ENCODE peak calls at places on chromosome 6, in nine cellular contexts. One of them, this sample, is unnamed.

GRCh38 chr6:122069933-122070332 is 329.5 kb upstream of the HSF2 start:
- DNase-seq in WTC11: no peak
- DNase-seq in H1: no peak
- DNase-seq in A549: no peak
- DNase-seq in K562: no peak
- DNase-seq in HCT116: no peak
- DNase-seq in endothelial cell of umbilical vein: no peak
- DNase-seq in HepG2: no peak
- DNase-seq in GM12878: no peak
- DNase-seq in this sample: no peak

GRCh38 chr6:7996538-7997225 is 67.5 kb downstream of the BLOC1S5 start:
- DNase-seq in GM12878: no peak
- DNase-seq in HCT116: no peak
- DNase-seq in A549: no peak
- DNase-seq in K562: no peak
- DNase-seq in WTC11: no peak
- DNase-seq in HepG2: peak
- DNase-seq in H1: no peak
- DNase-seq in endothelial cell of umbilical vein: peak
- DNase-seq in this sample: no peak

GRCh38 chr6:152124432-152125074 is 317.1 kb downstream of the ESR1 start:
- DNase-seq in WTC11: no peak
- DNase-seq in H1: no peak
- DNase-seq in K562: peak
- DNase-seq in A549: peak
- DNase-seq in HepG2: peak
- DNase-seq in HCT116: peak
- DNase-seq in GM12878: no peak
- DNase-seq in endothelial cell of umbilical vein: peak
- DNase-seq in this sample: peak

GRCh38 chr6:44100088-44100550 is 27.1 kb downstream of the MRPL14 start:
- DNase-seq in A549: peak
- DNase-seq in GM12878: no peak
- DNase-seq in HCT116: no peak
- DNase-seq in WTC11: peak
- DNase-seq in endothelial cell of umbilical vein: peak
- DNase-seq in HepG2: peak
- DNase-seq in K562: peak
- DNase-seq in H1: no peak
- DNase-seq in this sample: peak

GRCh38 chr6:4355241-4355640 is 219.9 kb upstream of the ECI2 start:
- DNase-seq in H1: no peak
- DNase-seq in HepG2: no peak
- DNase-seq in HCT116: peak
- DNase-seq in GM12878: no peak
- DNase-seq in endothelial cell of umbilical vein: peak
- DNase-seq in A549: peak
- DNase-seq in K562: no peak
- DNase-seq in WTC11: no peak
- DNase-seq in this sample: no peak

GRCh38 chr6:148349466-148349865 is 6.8 kb downstream of the SASH1 start:
- DNase-seq in GM12878: no peak
- DNase-seq in WTC11: no peak
- DNase-seq in endothelial cell of umbilical vein: no peak
- DNase-seq in HepG2: no peak
- DNase-seq in H1: no peak
- DNase-seq in K562: no peak
- DNase-seq in A549: no peak
- DNase-seq in HCT116: peak
- DNase-seq in this sample: no peak

GRCh38 chr6:4396032-4396431 is 260.7 kb upstream of the ECI2 start:
- DNase-seq in WTC11: no peak
- DNase-seq in endothelial cell of umbilical vein: no peak
- DNase-seq in A549: no peak
- DNase-seq in HCT116: no peak
- DNase-seq in K562: no peak
- DNase-seq in GM12878: no peak
- DNase-seq in H1: no peak
- DNase-seq in HepG2: no peak
- DNase-seq in this sample: no peak

GRCh38 chr6:150196942-150197745 is 54.3 kb downstream of the PPP1R14C start:
- DNase-seq in H1: no peak
- DNase-seq in WTC11: no peak
- DNase-seq in HepG2: no peak
- DNase-seq in A549: no peak
- DNase-seq in GM12878: no peak
- DNase-seq in HCT116: no peak
- DNase-seq in endothelial cell of umbilical vein: no peak
- DNase-seq in K562: no peak
- DNase-seq in this sample: no peak

GRCh38 chr6:158758941-158759479 is 60.2 kb downstream of the EZR start:
- DNase-seq in HepG2: no peak
- DNase-seq in A549: no peak
- DNase-seq in HCT116: no peak
- DNase-seq in K562: no peak
- DNase-seq in GM12878: no peak
- DNase-seq in endothelial cell of umbilical vein: no peak
- DNase-seq in WTC11: no peak
- DNase-seq in H1: no peak
- DNase-seq in this sample: no peak

GRCh38 chr6:2111162-2111677 is 134.2 kb downstream of the GMDS start:
- DNase-seq in GM12878: peak
- DNase-seq in HCT116: peak
- DNase-seq in HepG2: no peak
- DNase-seq in H1: no peak
- DNase-seq in endothelial cell of umbilical vein: peak
- DNase-seq in K562: no peak
- DNase-seq in WTC11: no peak
- DNase-seq in A549: no peak
- DNase-seq in this sample: no peak

GRCh38 chr6:137868721-137869631 is 1.9 kb downstream of the TNFAIP3 start:
- DNase-seq in endothelial cell of umbilical vein: no peak
- DNase-seq in K562: no peak
- DNase-seq in A549: no peak
- DNase-seq in HepG2: no peak
- DNase-seq in GM12878: no peak
- DNase-seq in WTC11: no peak
- DNase-seq in H1: no peak
- DNase-seq in HCT116: no peak
- DNase-seq in this sample: no peak

GRCh38 chr6:96194675-96195074 is 178.9 kb downstream of the FUT9 start:
- DNase-seq in GM12878: no peak
- DNase-seq in WTC11: no peak
- DNase-seq in endothelial cell of umbilical vein: no peak
- DNase-seq in K562: no peak
- DNase-seq in HCT116: no peak
- DNase-seq in A549: no peak
- DNase-seq in H1: no peak
- DNase-seq in HepG2: no peak
- DNase-seq in this sample: no peak

GRCh38 chr6:47319382-47319781 is 9.7 kb upstream of the TNFRSF21 start:
- DNase-seq in WTC11: no peak
- DNase-seq in K562: no peak
- DNase-seq in A549: no peak
- DNase-seq in HepG2: no peak
- DNase-seq in endothelial cell of umbilical vein: no peak
- DNase-seq in HCT116: no peak
- DNase-seq in H1: no peak
- DNase-seq in GM12878: no peak
- DNase-seq in this sample: no peak

GRCh38 chr6:133187657-133188453 is 53.3 kb upstream of the EYA4 start:
- DNase-seq in A549: no peak
- DNase-seq in GM12878: no peak
- DNase-seq in endothelial cell of umbilical vein: no peak
- DNase-seq in HepG2: no peak
- DNase-seq in HCT116: no peak
- DNase-seq in K562: no peak
- DNase-seq in H1: no peak
- DNase-seq in WTC11: no peak
- DNase-seq in this sample: no peak

GRCh38 chr6:164216839-164217238 is 802.3 kb downstream of the QKI start:
- DNase-seq in endothelial cell of umbilical vein: no peak
- DNase-seq in HepG2: no peak
- DNase-seq in H1: no peak
- DNase-seq in WTC11: no peak
- DNase-seq in K562: no peak
- DNase-seq in A549: no peak
- DNase-seq in GM12878: no peak
- DNase-seq in HCT116: no peak
- DNase-seq in this sample: no peak

GRCh38 chr6:169079650-169080049 is 174.0 kb downstream of the THBS2 start:
- DNase-seq in HepG2: no peak
- DNase-seq in K562: no peak
- DNase-seq in A549: no peak
- DNase-seq in WTC11: no peak
- DNase-seq in H1: no peak
- DNase-seq in GM12878: no peak
- DNase-seq in endothelial cell of umbilical vein: no peak
- DNase-seq in HCT116: no peak
- DNase-seq in this sample: no peak
- TF ChIP-seq MAX in HepG2: no peak
- TF ChIP-seq MAX in K562: no peak
- TF ChIP-seq MAX in A549: no peak
- TF ChIP-seq MAX in WTC11: no peak
- TF ChIP-seq MAX in H1: no peak
- TF ChIP-seq MAX in GM12878: no peak
- TF ChIP-seq MAX in endothelial cell of umbilical vein: no peak
- TF ChIP-seq MAX in HCT116: no peak
- TF ChIP-seq MAX in this sample: no peak

DNA sequence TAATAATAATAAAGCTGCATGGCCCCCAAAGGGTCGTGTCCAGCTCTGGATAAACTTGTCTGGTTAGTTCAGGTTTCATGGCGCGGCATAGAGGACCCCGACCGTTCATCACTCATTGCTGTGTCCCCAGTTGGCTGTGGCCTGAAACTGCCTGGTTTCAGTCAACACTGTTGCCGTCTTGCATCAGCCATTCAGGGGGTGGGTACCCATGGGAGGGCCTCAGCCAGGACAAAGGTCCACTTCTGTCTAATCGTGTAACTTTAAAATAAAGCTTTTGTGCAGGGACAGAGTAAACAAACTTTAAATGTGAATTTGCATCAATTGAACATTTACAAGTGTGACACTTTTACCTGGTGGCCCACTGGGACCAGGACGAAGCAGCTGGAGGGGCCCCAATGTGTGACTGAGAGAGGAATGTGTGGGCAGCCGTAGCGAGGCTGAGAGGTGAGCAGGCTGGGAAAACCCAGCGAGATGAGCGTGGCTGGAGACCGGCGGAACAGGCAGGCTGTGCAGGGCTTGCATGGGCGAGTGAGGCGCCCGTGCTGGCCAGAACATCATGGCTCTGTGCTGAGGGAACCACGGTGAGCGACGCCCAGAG is 22.3 kb upstream of the UNC93A start:
- DNase-seq in WTC11: no peak
- DNase-seq in H1: no peak
- DNase-seq in endothelial cell of umbilical vein: no peak
- DNase-seq in HCT116: no peak
- DNase-seq in GM12878: no peak
- DNase-seq in HepG2: peak
- DNase-seq in A549: no peak
- DNase-seq in K562: no peak
- DNase-seq in this sample: no peak
- TF ChIP-seq MAX in WTC11: peak
- TF ChIP-seq MAX in H1: peak
- TF ChIP-seq MAX in endothelial cell of umbilical vein: no peak
- TF ChIP-seq MAX in HCT116: no peak
- TF ChIP-seq MAX in GM12878: no peak
- TF ChIP-seq MAX in HepG2: peak
- TF ChIP-seq MAX in A549: no peak
- TF ChIP-seq MAX in K562: no peak
- TF ChIP-seq MAX in this sample: no peak

GRCh38 chr6:34491091-34491430 is 25.2 kb downstream of the PACSIN1 start:
- DNase-seq in H1: no peak
- DNase-seq in GM12878: no peak
- DNase-seq in K562: peak
- DNase-seq in A549: no peak
- DNase-seq in HepG2: no peak
- DNase-seq in HCT116: no peak
- DNase-seq in WTC11: no peak
- DNase-seq in endothelial cell of umbilical vein: no peak
- DNase-seq in this sample: peak

GRCh38 chr6:34490390-34491090 is 24.7 kb downstream of the PACSIN1 start:
- DNase-seq in HepG2: no peak
- DNase-seq in WTC11: no peak
- DNase-seq in endothelial cell of umbilical vein: no peak
- DNase-seq in K562: no peak
- DNase-seq in A549: no peak
- DNase-seq in HCT116: no peak
- DNase-seq in H1: no peak
- DNase-seq in GM12878: no peak
- DNase-seq in this sample: no peak

GRCh38 chr6:34493344-34493743 is 27.5 kb downstream of the PACSIN1 start:
- DNase-seq in A549: no peak
- DNase-seq in HepG2: no peak
- DNase-seq in endothelial cell of umbilical vein: no peak
- DNase-seq in WTC11: no peak
- DNase-seq in K562: no peak
- DNase-seq in H1: no peak
- DNase-seq in GM12878: no peak
- DNase-seq in HCT116: no peak
- DNase-seq in this sample: no peak

GRCh38 chr6:34497411-34497810 is 31.5 kb downstream of the PACSIN1 start:
- DNase-seq in WTC11: no peak
- DNase-seq in A549: no peak
- DNase-seq in HepG2: no peak
- DNase-seq in K562: peak
- DNase-seq in endothelial cell of umbilical vein: no peak
- DNase-seq in H1: no peak
- DNase-seq in HCT116: no peak
- DNase-seq in GM12878: no peak
- DNase-seq in this sample: no peak

DNA sequence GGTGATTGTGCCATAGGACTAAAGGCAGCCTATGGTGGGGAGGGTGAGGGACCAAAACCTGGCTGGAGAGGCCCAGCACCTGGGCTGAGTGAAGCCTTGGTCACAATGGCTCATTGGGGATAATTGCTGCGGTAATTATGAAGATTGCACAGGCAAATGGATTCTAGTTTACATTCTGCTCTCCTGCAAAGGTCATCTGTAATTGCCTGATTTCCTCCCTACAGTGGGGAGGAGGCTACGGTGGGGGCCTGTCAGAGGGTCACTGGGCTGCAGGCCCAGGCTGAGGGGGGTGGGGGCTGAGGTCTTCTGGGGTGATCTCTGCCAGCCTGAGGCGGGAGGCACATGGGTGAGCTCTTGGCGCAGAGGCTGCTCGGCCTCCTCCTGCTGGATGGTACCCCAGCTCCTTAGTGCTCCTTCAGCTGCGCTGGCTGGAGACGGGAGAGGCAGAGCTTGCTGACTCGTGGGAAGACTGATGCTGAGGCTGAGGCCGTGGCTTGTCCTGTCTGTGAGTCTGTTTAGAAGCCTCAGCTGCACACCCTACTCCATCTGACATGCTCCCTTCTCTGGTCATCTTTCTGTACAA is 30.3 kb downstream of the PACSIN1 start:
- DNase-seq in HCT116: no peak
- DNase-seq in H1: no peak
- DNase-seq in endothelial cell of umbilical vein: no peak
- DNase-seq in K562: no peak
- DNase-seq in HepG2: no peak
- DNase-seq in GM12878: no peak
- DNase-seq in A549: no peak
- DNase-seq in WTC11: no peak
- DNase-seq in this sample: no peak
- TF ChIP-seq MAX in HCT116: no peak
- TF ChIP-seq MAX in H1: no peak
- TF ChIP-seq MAX in endothelial cell of umbilical vein: no peak
- TF ChIP-seq MAX in K562: no peak
- TF ChIP-seq MAX in HepG2: no peak
- TF ChIP-seq MAX in GM12878: no peak
- TF ChIP-seq MAX in A549: no peak
- TF ChIP-seq MAX in WTC11: no peak
- TF ChIP-seq MAX in this sample: no peak

GRCh38 chr6:52409499-52409898 is 10.6 kb upstream of the EFHC1 start:
- DNase-seq in endothelial cell of umbilical vein: no peak
- DNase-seq in GM12878: no peak
- DNase-seq in H1: no peak
- DNase-seq in A549: no peak
- DNase-seq in K562: no peak
- DNase-seq in HepG2: no peak
- DNase-seq in WTC11: no peak
- DNase-seq in HCT116: no peak
- DNase-seq in this sample: no peak
- TF ChIP-seq MAX in endothelial cell of umbilical vein: no peak
- TF ChIP-seq MAX in GM12878: no peak
- TF ChIP-seq MAX in H1: no peak
- TF ChIP-seq MAX in A549: no peak
- TF ChIP-seq MAX in K562: no peak
- TF ChIP-seq MAX in HepG2: no peak
- TF ChIP-seq MAX in WTC11: no peak
- TF ChIP-seq MAX in HCT116: no peak
- TF ChIP-seq MAX in this sample: no peak

This sample was measured in NB4.